ENCODE peak calls at places on chromosomes 4 and X, in nine cellular contexts. W is endothelial cell, K is dorsolateral prefrontal cortex, C is progenitor cell of endocrine pancreas, V is neural crest cell, E is HCT116, T is tibial artery, H is heart right ventricle, L is MM.1S. O is an unnamed sample.

GRCh38 chr4:141158219-141158618 is 24.9 kb upstream of the RNF150 start:
- DNase-seq in E (peak), H (no peak), K (no peak), V (no peak), W (no peak), T (no peak), L (peak), C (no peak), O (peak)

GRCh38 chr4:140256335-140256734 is 102.4 kb upstream of the MAML3 start:
- DNase-seq in E (no peak), C (no peak), W (no peak), H (no peak), K (no peak), V (no peak), T (no peak), L (peak), O (no peak)

GRCh38 chr4:24091632-24092240 is 201.9 kb upstream of the PPARGC1A start:
- DNase-seq in K (no peak), C (no peak), H (no peak), E (no peak), T (no peak), W (no peak), L (no peak), V (no peak), O (no peak)

GRCh38 chr4:16686195-16686594 is 212.2 kb downstream of the LDB2 start:
- DNase-seq in W (no peak), K (no peak), L (no peak), V (no peak), H (no peak), C (no peak), T (no peak), E (no peak), O (no peak)

GRCh38 chr4:151267104-151267503 is 9.9 kb upstream of the PRSS48 start:
- DNase-seq in T (no peak), C (no peak), K (no peak), V (no peak), E (no peak), H (no peak), W (no peak), L (no peak), O (no peak)

GRCh38 chr4:81804849-81805248 is 333.1 kb upstream of the RASGEF1B start:
- DNase-seq in E (no peak), T (no peak), H (no peak), K (no peak), W (no peak), V (no peak), L (no peak), C (no peak), O (no peak)

GRCh38 chr4:156971623-156972369 is at the start of gene PDGFC:
- DNase-seq in T (peak), V (peak), E (no peak), L (peak), K (peak), W (peak), C (peak), H (peak), O (peak)

GRCh38 chrX:54786972-54787371 is 11.1 kb downstream of the ITIH6 start:
- DNase-seq in T (no peak), H (no peak), V (no peak), W (no peak), L (peak), E (no peak), C (no peak), K (no peak), O (no peak)

GRCh38 chrX:6472652-6473342 is 62.1 kb downstream of the VCX3A start:
- DNase-seq in H (no peak), T (no peak), C (no peak), E (no peak), L (no peak), W (no peak), K (no peak), V (no peak), O (no peak)

GRCh38 chr4:20995591-20995990 is 295.3 kb downstream of the PACRGL start:
- DNase-seq in E (no peak), L (no peak), T (no peak), K (no peak), W (no peak), V (no peak), C (no peak), H (no peak), O (no peak)

GRCh38 chr4:33262809-33263208 is 2542.6 kb downstream of the PCDH7 start:
- DNase-seq in W (no peak), C (no peak), K (no peak), V (no peak), H (no peak), T (no peak), E (no peak), L (no peak), O (no peak)

GRCh38 chrX:136094962-136095361 is 52.4 kb upstream of the FHL1 start:
- DNase-seq in T (no peak), H (no peak), K (no peak), E (no peak), W (no peak), L (no peak), V (no peak), C (no peak), O (no peak)

GRCh38 chr4:61838072-61838471 is 637.9 kb downstream of the ADGRL3 start:
- DNase-seq in W (no peak), V (no peak), K (no peak), C (no peak), H (no peak), T (no peak), E (no peak), L (no peak), O (no peak)

GRCh38 chrX:40805404-40805803 is 70.1 kb upstream of the MED14 start:
- DNase-seq in T (no peak), W (no peak), E (no peak), C (no peak), K (no peak), L (no peak), H (no peak), V (no peak), O (no peak)

GRCh38 chrX:253451-254297 is 27.5 kb upstream of the PLCXD1 start:
- DNase-seq in V (no peak), E (no peak), W (no peak), T (no peak), H (no peak), C (no peak), K (no peak), L (no peak), O (no peak)

GRCh38 chrX:28273751-28274150 is 292.5 kb upstream of the DCAF8L1 start:
- DNase-seq in L (no peak), V (no peak), C (no peak), E (no peak), T (no peak), H (no peak), W (no peak), K (no peak), O (no peak)

GRCh38 chr4:7364979-7365378 is 69.8 kb downstream of the PSAPL1 start:
- DNase-seq in K (peak), H (peak), L (no peak), E (no peak), T (no peak), C (no peak), V (no peak), W (no peak), O (no peak)

GRCh38 chrX:18702362-18703195 is 4.9 kb upstream of the PPEF1 start:
- DNase-seq in L (no peak), V (no peak), W (no peak), E (no peak), T (no peak), H (no peak), K (no peak), C (no peak), O (no peak)

GRCh38 chrX:39690541-39691415 is 407.0 kb downstream of the BCOR start:
- DNase-seq in H (no peak), E (no peak), C (no peak), L (no peak), W (no peak), T (no peak), V (no peak), K (no peak), O (no peak)

GRCh38 chr4:120057416-120057815 is 9.2 kb downstream of the MAD2L1 start:
- DNase-seq in W (no peak), V (no peak), E (no peak), C (no peak), H (no peak), K (no peak), T (no peak), L (no peak), O (no peak)

GRCh38 chr4:120053916-120054315 is 12.7 kb downstream of the MAD2L1 start:
- DNase-seq in W (no peak), H (no peak), L (no peak), C (no peak), E (no peak), T (no peak), V (no peak), K (no peak), O (no peak)

GRCh38 chr4:120055795-120056194 is 10.9 kb downstream of the MAD2L1 start:
- DNase-seq in T (no peak), E (no peak), W (no peak), C (no peak), K (no peak), L (no peak), V (no peak), H (no peak), O (no peak)

GRCh38 chr4:120055167-120055566 is 11.5 kb downstream of the MAD2L1 start:
- DNase-seq in V (no peak), H (no peak), C (no peak), W (no peak), L (no peak), E (no peak), K (no peak), T (no peak), O (no peak)

GRCh38 chr4:120056249-120056648 is 10.4 kb downstream of the MAD2L1 start:
- DNase-seq in E (no peak), V (no peak), T (no peak), C (no peak), L (peak), H (no peak), K (no peak), W (no peak), O (no peak)
- TF ChIP-seq CTCF in E (no peak), V (peak), T (peak), C (peak), L (peak), H (peak), K (peak), W (no peak), O (no peak)

DNA sequence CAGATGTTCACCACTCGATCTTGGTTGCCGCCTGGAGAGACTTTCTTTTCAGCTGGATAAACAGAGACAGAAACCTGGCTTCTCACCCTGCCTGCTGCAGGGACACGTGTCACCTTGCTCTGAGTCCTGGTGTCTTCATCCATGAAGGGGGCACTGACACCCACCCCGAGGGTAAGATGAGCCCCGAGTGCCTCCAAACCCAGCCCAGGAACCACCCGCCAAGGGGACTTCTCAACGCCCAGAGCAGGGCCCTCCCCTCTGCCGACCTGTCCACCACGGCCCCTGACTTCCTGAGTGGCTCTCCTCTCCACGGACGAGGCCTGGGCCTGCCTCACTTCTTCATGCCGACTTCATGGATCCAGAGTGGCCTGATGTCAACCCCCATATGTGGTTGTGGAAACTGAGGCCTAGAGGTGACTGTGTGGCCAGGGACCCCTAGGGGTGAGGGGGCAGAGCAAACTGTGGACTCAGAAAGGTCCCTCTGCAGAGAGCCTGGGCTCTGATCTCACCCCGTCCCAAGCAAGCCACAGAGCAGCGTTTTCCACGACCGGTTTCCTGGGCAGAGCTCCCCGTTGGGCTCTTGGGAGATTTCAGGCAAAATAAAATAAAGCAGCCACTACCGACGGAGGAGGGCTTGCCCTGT is 5.1 kb downstream of the ADRA2C start:
- DNase-seq in C (no peak), W (no peak), V (no peak), H (no peak), T (no peak), K (no peak), E (no peak), L (no peak), O (no peak)
- TF ChIP-seq CTCF in C (no peak), W (no peak), V (no peak), H (no peak), T (no peak), K (no peak), E (no peak), L (no peak), O (no peak)

GRCh38 chr4:72566573-72566972 is 2.4 kb downstream of the ADAMTS3 start:
- DNase-seq in W (no peak), E (no peak), V (no peak), H (no peak), C (no peak), T (no peak), K (no peak), L (no peak), O (no peak)

GRCh38 chr4:72568959-72569718 is at the start of gene ADAMTS3:
- DNase-seq in H (peak), L (peak), C (peak), V (peak), T (peak), W (peak), E (no peak), K (peak), O (peak)

GRCh38 chr4:72567036-72567435 is 2.0 kb downstream of the ADAMTS3 start:
- DNase-seq in T (no peak), H (no peak), W (no peak), V (no peak), C (no peak), E (no peak), L (no peak), K (no peak), O (no peak)

GRCh38 chr4:72569719-72570235 is 756 bp upstream of the ADAMTS3 start:
- DNase-seq in V (no peak), H (no peak), L (no peak), C (no peak), E (no peak), T (no peak), K (no peak), W (peak), O (no peak)

GRCh38 chr4:72567821-72568620 is 1.0 kb downstream of the ADAMTS3 start:
- DNase-seq in L (peak), H (peak), K (peak), C (peak), V (peak), W (peak), T (peak), E (no peak), O (no peak)
- TF ChIP-seq CTCF in L (peak), H (peak), K (peak), C (peak), V (peak), W (no peak), T (no peak), E (no peak), O (no peak)

GRCh38 chrX:103153661-103154060 is 60.7 kb upstream of the NXF3 start:
- DNase-seq in E (no peak), T (no peak), C (no peak), V (no peak), H (no peak), W (no peak), L (no peak), K (no peak), O (no peak)

GRCh38 chrX:103157511-103158316 is 57.2 kb upstream of the BEX4 start:
- DNase-seq in V (peak), C (no peak), K (no peak), E (no peak), W (peak), L (peak), T (no peak), H (no peak), O (peak)

GRCh38 chrX:103155201-103155600 is 59.7 kb upstream of the BEX4 start:
- DNase-seq in V (no peak), C (no peak), E (no peak), T (no peak), K (no peak), H (no peak), L (no peak), W (no peak), O (no peak)

DNA sequence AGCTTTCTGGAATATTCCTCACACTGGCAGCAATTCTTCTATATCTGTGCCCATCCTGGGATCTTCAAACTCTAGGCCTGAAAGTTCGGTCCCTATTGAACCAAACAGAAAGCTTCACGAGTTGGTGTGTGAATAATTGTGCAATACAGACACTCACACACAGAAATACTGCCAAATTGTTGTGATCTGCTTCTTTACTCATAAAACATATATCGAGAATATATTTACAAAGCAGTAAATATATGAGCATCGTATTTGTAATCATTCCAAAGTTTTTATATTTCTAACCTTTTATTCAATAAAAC is 56.6 kb upstream of the BEX4 start:
- DNase-seq in L (no peak), H (no peak), E (no peak), T (no peak), C (no peak), K (no peak), V (no peak), W (no peak), O (no peak)
- TF ChIP-seq CTCF in L (no peak), H (no peak), E (no peak), T (no peak), C (no peak), K (no peak), V (no peak), W (no peak), O (no peak)

DNA sequence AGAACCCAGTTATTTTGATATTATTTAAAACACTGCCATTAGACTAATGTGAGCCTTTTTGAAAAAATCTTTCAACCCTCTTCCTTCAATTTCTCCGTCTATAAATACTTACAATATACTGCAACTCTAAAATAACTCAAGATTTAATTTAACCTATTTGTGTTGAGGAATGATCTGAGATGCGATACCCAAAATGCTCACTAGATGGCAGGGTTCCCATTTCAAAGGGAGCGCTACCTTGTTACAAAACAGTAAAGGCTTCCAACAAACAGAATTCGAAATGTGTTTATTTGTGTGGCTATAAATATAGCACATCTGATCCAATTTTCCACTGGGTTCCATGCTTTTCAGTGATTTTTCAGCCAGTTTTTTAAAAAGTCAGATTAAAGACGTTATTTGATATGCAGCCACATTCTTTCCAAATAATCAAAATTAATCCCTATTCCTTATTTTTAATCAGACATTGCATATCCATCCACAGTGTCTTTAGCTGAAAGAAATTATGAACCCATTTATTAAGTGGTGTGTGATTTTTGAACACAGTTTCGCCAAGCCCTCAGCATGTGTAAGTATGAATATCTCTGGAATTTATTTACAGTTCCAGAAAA is 667.9 kb upstream of the LCORL start:
- DNase-seq in E (peak), V (peak), K (no peak), C (peak), H (no peak), W (peak), T (peak), L (peak), O (peak)
- TF ChIP-seq CTCF in E (peak), V (peak), K (peak), C (peak), H (peak), W (peak), T (peak), L (peak), O (peak)

GRCh38 chr4:2007804-2008670 is 737 bp downstream of the NELFA start:
- DNase-seq in C (no peak), H (no peak), T (no peak), E (no peak), W (peak), K (no peak), V (no peak), L (no peak), O (peak)

GRCh38 chr4:2006956-2007653 is 1.7 kb downstream of the NELFA start:
- DNase-seq in V (no peak), K (no peak), T (no peak), C (no peak), E (no peak), L (no peak), W (no peak), H (no peak), O (no peak)

GRCh38 chr4:2008671-2008920 is 178 bp downstream of the NELFA start:
- DNase-seq in C (no peak), T (no peak), L (no peak), H (no peak), K (no peak), W (no peak), E (no peak), V (no peak), O (no peak)

GRCh38 chr4:2008921-2009650 is at the start of gene NELFA:
- DNase-seq in E (peak), T (peak), H (peak), K (peak), C (peak), W (peak), L (peak), V (peak), O (peak)

DNA sequence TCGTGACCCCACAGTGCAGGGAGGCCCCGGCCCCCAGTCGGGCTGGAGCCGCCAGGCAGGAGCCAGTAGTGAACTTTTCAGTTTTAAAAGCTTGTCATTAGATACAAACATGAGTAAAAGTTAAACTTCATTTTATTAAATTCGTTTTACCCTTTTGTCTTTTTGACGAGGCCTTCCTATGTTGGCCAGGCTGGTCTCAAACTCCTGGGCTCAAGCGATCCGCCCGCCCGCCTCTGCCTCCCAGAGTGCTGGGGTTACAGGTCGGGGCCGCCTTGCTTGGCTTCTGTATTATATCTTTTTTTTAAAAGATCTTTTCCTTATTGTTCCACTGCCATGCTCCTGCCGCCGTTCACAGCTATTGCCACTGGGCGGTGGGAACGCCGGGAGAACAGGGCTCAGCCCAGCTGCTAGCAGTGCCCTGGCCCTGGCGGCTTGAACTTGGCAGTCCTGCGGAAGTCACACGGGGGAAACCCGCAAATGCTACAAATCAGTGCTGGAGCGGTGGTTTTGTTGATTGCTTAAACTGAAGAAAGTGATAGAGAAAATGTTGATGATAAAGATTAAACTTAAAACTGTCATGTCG is 968 bp upstream of the NELFA start:
- DNase-seq in C (peak), T (peak), H (peak), V (peak), E (peak), K (no peak), L (peak), W (peak), O (peak)
- TF ChIP-seq CTCF in C (peak), T (no peak), H (peak), V (peak), E (peak), K (peak), L (no peak), W (no peak), O (no peak)

DNA sequence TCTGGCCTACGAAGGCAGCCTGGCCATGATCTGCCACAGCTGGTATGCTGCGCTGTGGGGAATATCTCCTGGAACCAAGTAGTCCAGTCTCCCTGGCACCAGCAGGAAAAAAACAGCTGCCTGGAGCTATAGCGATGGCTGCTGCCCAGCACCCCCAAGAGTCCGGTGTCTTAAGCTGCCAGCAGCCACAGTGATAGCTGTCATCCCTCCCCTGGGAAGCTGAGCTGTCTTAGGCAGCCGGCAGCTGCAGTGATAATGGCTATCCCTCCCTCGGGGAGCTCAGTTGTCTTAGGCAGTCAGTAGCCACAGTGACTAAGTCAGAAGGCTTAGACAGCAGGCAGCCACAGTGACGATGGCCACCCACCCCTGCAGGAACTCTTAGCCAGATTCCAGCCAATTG is 205.1 kb downstream of the STPG2 start:
- DNase-seq in K (no peak), L (no peak), C (no peak), W (no peak), E (no peak), V (no peak), T (no peak), H (no peak), O (no peak)
- TF ChIP-seq CTCF in K (no peak), L (no peak), C (no peak), W (no peak), E (no peak), V (no peak), T (no peak), H (no peak), O (no peak)